ENCODE peak calls at places on chromosome 15, in nine cellular contexts. Y is neural crest cell, W is NCI-H1105, S is NCI-H2081 treated with DMSO at 0.1 percent for 48 hours, J is AG09319, H is GDM1, C is fibroblast of lung, Q is activated B cell treated with CpG ODN at 0.5 μM for 24 hours, E is NCI-H2171. K is an unnamed sample.
A peak's percentile ranks its signal among the peaks of the same experiment; 100 is the strongest.

GRCh38 chr15:67080900-67081431 is 15.6 kb downstream of the SMAD3 start:
- DNase-seq in Y (no peak), W (no peak), S (no peak), J (no peak), H (peak; percentile 83), C (peak; percentile 63), Q (peak; percentile 69), E (no peak), K (peak; percentile 81)

GRCh38 chr15:29472901-29473423 is 203.3 kb upstream of the NSMCE3 start:
- DNase-seq in Y (no peak), W (no peak), S (no peak), J (no peak), H (no peak), C (no peak), Q (no peak), E (no peak), K (no peak)

GRCh38 chr15:88901713-88902490 is 6.6 kb upstream of the HAPLN3 start:
- DNase-seq in Y (no peak), W (no peak), S (no peak), J (no peak), H (no peak), C (no peak), Q (no peak), E (no peak), K (no peak)

GRCh38 chr15:43991235-43991634 is 164.4 kb downstream of the WDR76 start:
- DNase-seq in Y (no peak), W (no peak), S (no peak), J (no peak), H (no peak), C (no peak), Q (no peak), E (no peak), K (no peak)

GRCh38 chr15:101128696-101129095 is 123.2 kb downstream of the CHSY1 start:
- DNase-seq in Y (no peak), W (no peak), S (no peak), J (no peak), H (no peak), C (no peak), Q (no peak), E (no peak), K (no peak)

GRCh38 chr15:26020871-26021270 is 157.7 kb upstream of the ATP10A start:
- DNase-seq in Y (no peak), W (no peak), S (no peak), J (no peak), H (no peak), C (no peak), Q (no peak), E (no peak), K (no peak)

GRCh38 chr15:51818156-51818555 is 11.3 kb upstream of the TMOD3 start:
- DNase-seq in Y (no peak), W (no peak), S (no peak), J (no peak), H (no peak), C (no peak), Q (no peak), E (no peak), K (no peak)

GRCh38 chr15:98949624-98950023 is 58.0 kb downstream of the PGPEP1L start:
- DNase-seq in Y (no peak), W (no peak), S (no peak), J (no peak), H (no peak), C (no peak), Q (no peak), E (no peak), K (no peak)

GRCh38 chr15:69096197-69096596 is 64.2 kb upstream of the GLCE start:
- DNase-seq in Y (no peak), W (no peak), S (no peak), J (no peak), H (no peak), C (no peak), Q (no peak), E (peak; percentile 99), K (no peak)

GRCh38 chr15:67992834-67993233 is 61.3 kb upstream of the PIAS1 start:
- DNase-seq in Y (no peak), W (no peak), S (no peak), J (no peak), H (no peak), C (no peak), Q (no peak), E (no peak), K (no peak)

GRCh38 chr15:65583701-65584100 is 27.2 kb downstream of the INTS14 start:
- DNase-seq in Y (peak; percentile 33), W (peak; percentile 18), S (no peak), J (no peak), H (peak; percentile 5), C (peak; percentile 29), Q (no peak), E (no peak), K (no peak)

GRCh38 chr15:53536479-53537120 is 222.9 kb downstream of the WDR72 start:
- DNase-seq in Y (no peak), W (no peak), S (no peak), J (no peak), H (no peak), C (no peak), Q (no peak), E (no peak), K (no peak)

GRCh38 chr15:52234596-52235541 is 43.7 kb upstream of the GNB5 start:
- DNase-seq in Y (no peak), W (no peak), S (no peak), J (no peak), H (no peak), C (no peak), Q (no peak), E (no peak), K (no peak)

GRCh38 chr15:43127752-43128151 is 5.6 kb upstream of the TMEM62 start:
- DNase-seq in Y (no peak), W (peak; percentile 36), S (peak; percentile 36), J (no peak), H (no peak), C (no peak), Q (no peak), E (no peak), K (no peak)

K was measured in AML-193.